ENCODE peak calls at places on chromosomes 3 and 15, in seven cellular contexts. F is SK-N-SH, V is HCT116, R is GM12878, U is K562, Q is HepG2, Z is H1. J is an unnamed sample.

GRCh38 chr3:147572970-147573340 is 163.8 kb downstream of the ZIC1 start:
- DNase-seq in F (no peak), V (no peak), R (no peak), U (no peak), Q (no peak), Z (no peak), J (no peak)

GRCh38 chr3:141078200-141078599 is 27.1 kb downstream of the SPSB4 start:
- DNase-seq in F (no peak), V (no peak), R (no peak), U (no peak), Q (no peak), Z (no peak), J (no peak)

GRCh38 chr15:68653795-68654194 is 75.0 kb downstream of the CORO2B start:
- DNase-seq in F (no peak), V (no peak), R (no peak), U (no peak), Q (no peak), Z (no peak), J (no peak)

GRCh38 chr3:99620976-99621375 is 17.4 kb upstream of the COL8A1 start:
- DNase-seq in F (no peak), V (no peak), R (no peak), U (no peak), Q (no peak), Z (no peak), J (no peak)

GRCh38 chr15:101140697-101141065 is 111.2 kb downstream of the CHSY1 start:
- DNase-seq in F (no peak), V (no peak), R (no peak), U (no peak), Q (no peak), Z (no peak), J (no peak)

GRCh38 chr15:23039917-23040281 is 530 bp upstream of the TUBGCP5 start:
- DNase-seq in F (no peak), V (no peak), R (no peak), U (no peak), Q (no peak), Z (no peak), J (no peak)

GRCh38 chr3:119637679-119638525 is 22.5 kb downstream of the POPDC2 start:
- DNase-seq in F (peak), V (no peak), R (peak), U (no peak), Q (no peak), Z (no peak), J (no peak)

GRCh38 chr3:187742351-187743171 is 2.7 kb downstream of the BCL6 start:
- DNase-seq in F (no peak), V (no peak), R (no peak), U (no peak), Q (no peak), Z (no peak), J (no peak)

GRCh38 chr15:28096720-28097431 is 2.2 kb downstream of the OCA2 start:
- DNase-seq in F (no peak), V (no peak), R (no peak), U (no peak), Q (no peak), Z (no peak), J (no peak)

GRCh38 chr3:20974389-20974788 is 776.6 kb downstream of the ZNF385D start:
- DNase-seq in F (peak), V (no peak), R (no peak), U (no peak), Q (no peak), Z (no peak), J (no peak)

GRCh38 chr15:59398220-59398619 is 25.5 kb upstream of the MYO1E start:
- DNase-seq in F (no peak), V (no peak), R (no peak), U (no peak), Q (no peak), Z (no peak), J (no peak)
- H3K4me3 ChIP-seq in F (no peak), V (no peak), R (no peak), U (no peak), Q (no peak), Z (no peak), J (no peak)

DNA sequence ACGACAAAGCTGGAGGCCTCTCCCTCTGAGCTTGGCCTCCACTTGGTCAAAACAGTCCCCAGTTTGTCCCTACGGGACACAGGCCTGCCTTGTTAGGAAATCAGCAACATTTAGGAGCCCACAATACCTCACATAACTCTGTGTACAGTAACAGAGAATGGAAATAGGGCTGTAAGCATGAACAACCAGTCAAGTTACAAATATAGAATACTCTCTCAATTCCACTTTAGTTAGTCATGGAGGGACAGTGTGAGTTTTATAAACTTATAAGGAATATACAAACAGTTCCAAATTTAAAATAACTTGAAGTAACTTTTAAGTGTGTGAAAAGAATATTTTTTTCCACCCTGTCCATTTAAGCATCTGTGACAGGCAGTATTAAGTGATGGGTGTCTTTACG is 129.4 kb downstream of the PGPEP1L start:
- DNase-seq in F (no peak), V (no peak), R (no peak), U (no peak), Q (no peak), Z (no peak), J (no peak)
- H3K27ac ChIP-seq in F (peak), V (no peak), R (no peak), U (no peak), Q (no peak), Z (no peak), J (peak)

GRCh38 chr3:181761906-181762305 is 50.2 kb downstream of the SOX2 start:
- DNase-seq in F (no peak), V (no peak), R (no peak), U (no peak), Q (no peak), Z (no peak), J (no peak)
- TF ChIP-seq SIN3A in F (no peak), V (no peak), R (no peak), U (no peak), Q (no peak), Z (no peak), J (no peak)

GRCh38 chr15:88644741-88645140 is 5.9 kb downstream of the ISG20 start:
- DNase-seq in F (no peak), V (no peak), R (no peak), U (no peak), Q (no peak), Z (no peak), J (no peak)

GRCh38 chr15:88646951-88647350 is 8.1 kb downstream of the ISG20 start:
- DNase-seq in F (no peak), V (no peak), R (no peak), U (no peak), Q (no peak), Z (no peak), J (no peak)

GRCh38 chr15:88647362-88648105 is 8.7 kb downstream of the ISG20 start:
- DNase-seq in F (peak), V (no peak), R (no peak), U (no peak), Q (no peak), Z (no peak), J (no peak)

GRCh38 chr15:88645171-88646087 is 6.6 kb downstream of the ISG20 start:
- DNase-seq in F (no peak), V (no peak), R (no peak), U (no peak), Q (no peak), Z (no peak), J (no peak)

GRCh38 chr15:88646088-88646405 is 7.2 kb downstream of the ISG20 start:
- DNase-seq in F (no peak), V (no peak), R (no peak), U (no peak), Q (no peak), Z (no peak), J (no peak)
- H3K4me3 ChIP-seq in F (no peak), V (no peak), R (no peak), U (no peak), Q (no peak), Z (no peak), J (no peak)

GRCh38 chr3:169665264-169666078 is 2.0 kb upstream of the MECOM start:
- DNase-seq in F (peak), V (no peak), R (no peak), U (no peak), Q (no peak), Z (no peak), J (no peak)
- H3K27ac ChIP-seq in F (no peak), V (no peak), R (no peak), U (no peak), Q (no peak), Z (no peak), J (no peak)

GRCh38 chr15:67329984-67330733 is 75.6 kb downstream of the IQCH start:
- DNase-seq in F (no peak), V (no peak), R (no peak), U (no peak), Q (no peak), Z (no peak), J (no peak)
- TF ChIP-seq SIN3A in F (no peak), V (no peak), R (no peak), U (no peak), Q (no peak), Z (no peak), J (no peak)

GRCh38 chr15:41659855-41660234 is 360 bp upstream of the MGA start:
- DNase-seq in F (no peak), V (no peak), R (no peak), U (no peak), Q (no peak), Z (peak), J (no peak)
- H3K4me3 ChIP-seq in F (peak), V (peak), R (peak), U (peak), Q (peak), Z (peak), J (no peak)

DNA sequence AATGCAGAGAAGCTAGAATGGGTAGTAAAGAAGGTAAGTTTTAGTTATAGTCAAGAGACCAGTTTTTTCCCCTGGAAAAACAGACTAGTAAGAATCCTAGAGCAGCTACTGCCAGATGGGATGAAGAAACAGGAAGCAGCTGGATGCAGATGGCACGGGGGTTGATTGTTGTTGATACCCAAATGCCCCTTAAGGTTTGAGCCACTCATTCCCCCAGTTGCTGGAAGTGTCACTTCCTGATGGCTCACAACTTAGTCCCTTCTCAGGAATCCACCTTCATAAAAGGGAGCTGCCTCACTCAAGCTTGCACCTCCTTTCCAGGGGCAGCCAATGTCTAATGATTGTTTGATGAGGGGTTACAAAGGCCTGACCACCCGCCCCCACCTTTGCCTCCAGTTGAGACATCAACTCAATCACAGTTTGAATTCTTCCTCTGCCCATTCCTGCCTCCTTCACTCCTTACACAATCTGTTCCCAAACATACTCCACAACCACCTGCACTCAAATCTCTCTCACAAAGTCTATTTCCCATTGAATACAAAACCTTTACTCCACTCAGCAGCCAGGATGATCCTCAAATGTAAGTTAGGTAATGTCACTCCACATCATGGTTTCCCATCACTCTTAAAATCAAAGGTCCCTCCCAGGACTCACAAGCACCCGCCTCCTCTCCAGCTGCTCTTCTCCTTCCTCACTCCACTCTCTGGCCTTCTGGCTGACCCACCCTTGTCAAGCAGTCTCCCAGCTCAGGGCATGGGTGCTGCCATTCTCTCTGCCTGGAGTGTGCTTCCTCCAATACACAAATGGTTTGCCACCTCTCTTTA is 450.1 kb upstream of the THBS1 start:
- DNase-seq in F (no peak), V (no peak), R (no peak), U (no peak), Q (no peak), Z (no peak), J (no peak)
- H3K27ac ChIP-seq in F (peak), V (no peak), R (no peak), U (no peak), Q (no peak), Z (no peak), J (peak)

GRCh38 chr15:74432968-74433591 is 678 bp downstream of the SEMA7A start:
- DNase-seq in F (peak), V (no peak), R (no peak), U (peak), Q (no peak), Z (no peak), J (no peak)
- TF ChIP-seq SIN3A in F (no peak), V (no peak), R (no peak), U (no peak), Q (no peak), Z (peak), J (no peak)

DNA sequence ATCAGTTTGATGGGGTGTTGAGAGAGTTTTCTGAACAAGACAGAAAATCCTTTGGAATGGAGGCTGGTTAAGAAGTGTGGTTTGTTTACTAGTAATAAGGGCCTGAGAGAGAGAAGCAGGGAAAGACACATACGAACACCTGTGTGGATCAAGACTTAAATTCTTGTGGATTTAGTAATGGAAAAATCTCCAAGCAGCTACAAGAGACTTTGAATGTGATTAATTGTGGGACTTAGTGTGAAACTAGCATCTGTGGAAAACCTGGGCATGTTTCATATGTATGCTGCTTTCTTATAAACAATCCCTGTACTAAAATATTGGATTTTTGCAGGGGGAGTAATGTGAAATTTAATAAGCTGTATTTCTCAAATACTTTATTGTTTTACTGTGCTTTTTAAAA is 399.1 kb downstream of the SI start:
- DNase-seq in F (no peak), V (no peak), R (no peak), U (no peak), Q (no peak), Z (no peak), J (no peak)
- H3K4me3 ChIP-seq in F (no peak), V (no peak), R (no peak), U (no peak), Q (no peak), Z (no peak), J (no peak)